ENCODE peak calls at places on chromosomes 2 and 18, in ten cellular contexts. R is CD8-positive, alpha-beta T cell; Y is heart right ventricle; U is kidney epithelial cell; V is IMR-90; E is BJ; K is GM13977; I is CD4-positive, alpha-beta T cell; O is upper lobe of left lung; F is nephron progenitor cell. X is an unnamed sample.

GRCh38 chr2:11669454-11670291 is at the start of gene NTSR2:
- DNase-seq in O (peak), V (peak), K (peak), U (no peak), F (peak), I (no peak), Y (peak), R (no peak), E (no peak), X (peak)

GRCh38 chr2:136920652-136921333 is 155.4 kb downstream of the THSD7B start:
- DNase-seq in K (no peak), O (peak), I (no peak), R (no peak), Y (peak), U (no peak), F (no peak), E (no peak), V (no peak), X (no peak)

GRCh38 chr2:209499071-209499470 is 75.2 kb downstream of the MAP2 start:
- DNase-seq in K (no peak), E (no peak), F (no peak), R (no peak), Y (no peak), I (no peak), O (no peak), V (peak), U (no peak), X (no peak)

GRCh38 chr2:39780825-39781600 is 2.0 kb upstream of the THUMPD2 start:
- DNase-seq in E (no peak), V (no peak), U (no peak), I (no peak), O (no peak), Y (no peak), R (no peak), F (no peak), K (no peak), X (no peak)

GRCh38 chr2:63050186-63050915 is at the start of gene OTX1:
- DNase-seq in E (no peak), R (no peak), O (peak), I (no peak), Y (no peak), K (peak), V (peak), U (no peak), F (peak), X (peak)

GRCh38 chr2:234987754-234988153 is 35.9 kb downstream of the SH3BP4 start:
- DNase-seq in F (no peak), I (no peak), R (no peak), U (no peak), O (no peak), V (no peak), E (no peak), Y (no peak), K (no peak), X (no peak)

GRCh38 chr18:28193177-28193778 is 16.3 kb upstream of the CDH2 start:
- DNase-seq in I (no peak), E (no peak), O (no peak), U (no peak), R (no peak), Y (no peak), V (no peak), F (no peak), K (no peak), X (no peak)

GRCh38 chr2:2734308-2734707 is 403.2 kb upstream of the MYT1L start:
- DNase-seq in F (no peak), K (no peak), U (no peak), E (no peak), V (no peak), I (no peak), R (no peak), Y (no peak), O (no peak), X (no peak)

GRCh38 chr2:28445448-28446258 is 50.2 kb upstream of the PLB1 start:
- DNase-seq in O (no peak), E (peak), I (no peak), F (no peak), Y (no peak), R (no peak), U (peak), K (no peak), V (peak), X (no peak)

GRCh38 chr2:219161097-219161496 is 482 bp upstream of the NHEJ1 start:
- DNase-seq in O (no peak), K (no peak), E (no peak), I (no peak), R (no peak), Y (no peak), U (no peak), F (no peak), V (no peak), X (no peak)
- TF ChIP-seq CTCF in O (no peak), K (no peak), E (no peak), I (no peak), R (no peak), Y (no peak), U (no peak), F (no peak), V (no peak), X (no peak)

GRCh38 chr18:47758000-47758399 is 172.5 kb downstream of the SMAD2 start:
- DNase-seq in E (no peak), R (no peak), V (no peak), I (no peak), Y (no peak), K (no peak), O (no peak), U (no peak), F (no peak), X (no peak)
- TF ChIP-seq CTCF in E (peak), R (peak), V (peak), I (peak), Y (no peak), K (peak), O (no peak), U (peak), F (peak), X (peak)

GRCh38 chr2:117726747-117727146 is 87.7 kb upstream of the DDX18 start:
- DNase-seq in Y (no peak), U (no peak), V (no peak), O (no peak), R (no peak), I (no peak), K (no peak), F (no peak), E (no peak), X (no peak)

GRCh38 chr2:117720765-117721164 is 93.7 kb upstream of the DDX18 start:
- DNase-seq in I (no peak), R (no peak), O (no peak), U (no peak), E (no peak), F (no peak), K (no peak), V (no peak), Y (no peak), X (no peak)

GRCh38 chr2:117718048-117718447 is 96.4 kb upstream of the DDX18 start:
- DNase-seq in U (no peak), O (no peak), I (no peak), V (no peak), R (no peak), Y (no peak), K (no peak), E (no peak), F (no peak), X (no peak)

GRCh38 chr2:117724035-117724434 is 90.5 kb upstream of the DDX18 start:
- DNase-seq in K (no peak), I (no peak), Y (no peak), U (no peak), V (no peak), R (no peak), E (no peak), O (no peak), F (no peak), X (no peak)
- TF ChIP-seq CTCF in K (no peak), I (no peak), Y (no peak), U (no peak), V (no peak), R (no peak), E (no peak), O (no peak), F (no peak), X (no peak)

GRCh38 chr2:122193622-122194021 is 438.2 kb downstream of the TSN start:
- DNase-seq in E (no peak), O (no peak), Y (no peak), I (no peak), U (no peak), K (no peak), V (peak), F (no peak), R (no peak), X (no peak)

GRCh38 chr2:122194546-122194945 is 439.1 kb downstream of the TSN start:
- DNase-seq in O (no peak), Y (no peak), K (no peak), U (peak), F (no peak), E (no peak), V (no peak), I (no peak), R (no peak), X (no peak)

GRCh38 chr2:122186761-122187222 is 431.3 kb downstream of the TSN start:
- DNase-seq in I (no peak), V (no peak), U (no peak), O (no peak), R (no peak), Y (no peak), K (no peak), E (no peak), F (no peak), X (no peak)

DNA sequence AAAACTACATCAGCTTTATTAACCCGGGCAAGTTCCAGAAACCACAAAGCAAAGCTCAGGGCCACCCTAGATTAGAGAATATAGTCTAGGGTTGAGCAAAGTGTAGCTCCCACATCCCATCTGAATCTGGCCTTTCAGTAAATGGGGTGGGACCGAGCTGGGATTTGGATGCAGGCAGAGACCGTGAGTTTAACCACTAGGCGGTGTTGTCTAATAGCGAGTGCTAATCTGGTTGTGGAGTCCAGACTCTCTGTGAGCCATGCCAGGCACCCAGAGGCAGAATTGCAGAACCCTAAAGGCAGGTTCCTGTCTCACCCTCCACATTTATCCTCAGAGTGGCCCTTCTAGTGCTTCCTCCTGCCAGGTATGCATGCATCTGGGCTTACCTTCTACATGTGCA is 435.9 kb downstream of the TSN start:
- DNase-seq in Y (no peak), K (peak), E (no peak), F (peak), O (no peak), U (no peak), R (no peak), V (no peak), I (no peak), X (peak)
- TF ChIP-seq CTCF in Y (peak), K (peak), E (peak), F (peak), O (no peak), U (peak), R (no peak), V (no peak), I (no peak), X (peak)

GRCh38 chr18:34594243-34594642 is 115.9 kb upstream of the DTNA start:
- DNase-seq in F (no peak), I (no peak), V (no peak), R (no peak), O (no peak), Y (no peak), K (no peak), E (no peak), U (no peak), X (no peak)

GRCh38 chr18:34592961-34593382 is 117.1 kb upstream of the DTNA start:
- DNase-seq in R (no peak), Y (peak), F (peak), O (no peak), V (peak), K (no peak), I (no peak), U (peak), E (no peak), X (peak)

GRCh38 chr18:34598136-34598635 is 111.9 kb upstream of the DTNA start:
- DNase-seq in R (no peak), I (no peak), V (peak), F (no peak), E (no peak), U (no peak), Y (no peak), K (no peak), O (no peak), X (no peak)

GRCh38 chr18:34591920-34592444 is 118.1 kb upstream of the DTNA start:
- DNase-seq in V (no peak), U (no peak), I (no peak), Y (no peak), O (no peak), R (no peak), K (no peak), E (no peak), F (no peak), X (no peak)

DNA sequence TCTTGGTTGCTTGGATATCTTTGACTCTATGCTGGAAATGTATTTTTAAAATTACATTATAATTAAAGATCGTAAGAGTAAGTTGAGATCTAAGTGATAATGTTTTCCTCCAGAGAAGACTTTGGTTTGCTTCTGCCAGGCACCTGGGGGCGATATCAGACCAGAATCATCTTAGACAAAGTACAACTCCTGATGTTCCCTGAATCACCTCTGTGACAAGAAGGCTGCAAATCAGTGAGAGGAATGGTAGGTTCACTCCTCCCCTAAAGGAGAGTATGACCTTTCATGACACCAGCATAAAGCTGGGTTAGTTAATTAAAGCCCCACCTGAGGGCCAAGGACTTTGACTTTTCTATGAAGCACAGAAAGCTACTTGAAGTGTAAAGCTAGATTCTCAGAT is 114.4 kb upstream of the DTNA start:
- DNase-seq in Y (no peak), E (no peak), U (no peak), F (peak), R (no peak), I (no peak), O (no peak), V (peak), K (no peak), X (no peak)
- TF ChIP-seq CTCF in Y (no peak), E (peak), U (peak), F (peak), R (no peak), I (no peak), O (no peak), V (peak), K (no peak), X (no peak)

GRCh38 chr2:84526562-84526961 is 10.3 kb downstream of the DNAH6 start:
- DNase-seq in I (no peak), R (no peak), K (no peak), F (no peak), U (no peak), E (no peak), O (no peak), V (peak), Y (no peak), X (no peak)
- TF ChIP-seq CTCF in I (peak), R (no peak), K (no peak), F (no peak), U (no peak), E (no peak), O (no peak), V (peak), Y (no peak), X (no peak)